ENCODE peak calls at places on chromosomes 2 and 18, in ten cellular contexts. M is frontal cortex; N is HL-60; B is iPS-NIHi11; R is left ventricle myocardium superior; V is T-helper 9 cell; T is RPMI7951; Z is NCI-H1417 treated with DMSO at 0.1 percent for 48 hours; P is activated CD4-positive, alpha-beta T cell treated with anti-CD3 and anti-CD28 coated beads, Interleukin-2, amount 50 U/mL, for 24 hours; E is M059J. C is an unnamed sample.

GRCh38 chr2:142857247-142858154 is 20.0 kb upstream of the KYNU start:
- DNase-seq in R (no peak), V (no peak), T (no peak), P (no peak), B (no peak), M (no peak), Z (no peak), N (no peak), E (peak), C (no peak)

GRCh38 chr18:51890762-51891161 is 449.2 kb upstream of the DCC start:
- DNase-seq in P (no peak), N (no peak), E (peak), T (peak), B (no peak), Z (peak), M (no peak), R (no peak), V (no peak), C (peak)

GRCh38 chr2:25177369-25177641 is 8.9 kb upstream of the POMC start:
- DNase-seq in P (no peak), R (no peak), Z (no peak), B (no peak), M (no peak), V (no peak), T (no peak), N (no peak), E (no peak), C (no peak)

GRCh38 chr2:189159273-189159672 is 20.3 kb downstream of the COL5A2 start:
- DNase-seq in N (no peak), R (no peak), E (no peak), M (no peak), P (no peak), T (no peak), B (no peak), V (no peak), Z (no peak), C (no peak)

GRCh38 chr2:157444643-157445040 is 753 bp upstream of the CYTIP start:
- DNase-seq in P (no peak), Z (no peak), E (no peak), N (no peak), B (no peak), T (no peak), R (no peak), V (no peak), M (no peak), C (no peak)

GRCh38 chr18:3625717-3626091 is 175.7 kb downstream of the TGIF1 start:
- DNase-seq in M (no peak), P (no peak), V (no peak), R (no peak), Z (no peak), E (peak), B (no peak), T (no peak), N (no peak), C (no peak)

GRCh38 chr2:65706376-65706775 is 274.0 kb upstream of the SPRED2 start:
- DNase-seq in T (no peak), M (no peak), V (no peak), P (no peak), R (no peak), N (no peak), B (no peak), E (no peak), Z (no peak), C (no peak)

GRCh38 chr18:69885841-69886531 is 61.7 kb downstream of the CD226 start:
- DNase-seq in M (no peak), B (no peak), N (no peak), R (no peak), Z (no peak), P (no peak), E (no peak), V (no peak), T (no peak), C (no peak)

GRCh38 chr2:233816334-233816733 is 38.0 kb downstream of the HJURP start:
- DNase-seq in V (no peak), T (no peak), M (no peak), R (no peak), E (no peak), N (no peak), B (no peak), P (no peak), Z (no peak), C (no peak)

C was measured in colonic mucosa.